ENCODE peak calls at places on chromosome X, in six cellular contexts. S is endothelial cell of umbilical vein, U is neural progenitor cell, W is pancreas, I is body of pancreas, A is heart right ventricle. Y is an unnamed sample. For H3K4me1, the result is how much of the 10 kb centered on the place peaks cover.

GRCh38 chrX:110743679-110744340 is 51.8 kb downstream of the CHRDL1 start:
- DNase-seq in W (no peak), I (no peak), A (no peak), U (no peak), S (no peak), Y (no peak)

GRCh38 chrX:50167366-50167765 is 33.4 kb downstream of the AKAP4 start:
- DNase-seq in U (no peak), W (no peak), I (peak), A (no peak), S (no peak), Y (no peak)

GRCh38 chrX:141839856-141840255 is 1.7 kb downstream of the MAGEC3 start:
- DNase-seq in I (no peak), S (no peak), W (no peak), A (no peak), U (no peak), Y (no peak)

GRCh38 chrX:97057349-97057909 is 173.7 kb downstream of the RPA4 start:
- DNase-seq in A (no peak), W (no peak), I (no peak), U (no peak), S (peak), Y (no peak)

GRCh38 chrX:101564651-101565050 is 14.3 kb downstream of the ARMCX1 start:
- DNase-seq in I (no peak), A (no peak), W (no peak), U (no peak), S (no peak), Y (no peak)

GRCh38 chrX:67545772-67546495 is 2.1 kb downstream of the AR start:
- DNase-seq in W (peak), U (peak), S (peak), A (peak), I (peak), Y (peak)

GRCh38 chrX:45309096-45309495 is 108.4 kb upstream of the DIPK2B start:
- DNase-seq in I (no peak), S (no peak), A (no peak), W (no peak), U (no peak), Y (no peak)

GRCh38 chrX:154431321-154431720 is 2.8 kb downstream of the ATP6AP1 start:
- DNase-seq in I (no peak), A (peak), S (no peak), W (no peak), U (no peak), Y (peak)

GRCh38 chrX:20315140-20315539 is 48.4 kb upstream of the RPS6KA3 start:
- DNase-seq in A (no peak), U (no peak), S (no peak), I (no peak), W (no peak), Y (no peak)

GRCh38 chrX:16445166-16445752 is 204.7 kb upstream of the S100G start:
- DNase-seq in I (peak), W (no peak), U (peak), A (no peak), S (peak), Y (no peak)

GRCh38 chrX:127457161-127457560 is 595.0 kb downstream of the ACTRT1 start:
- DNase-seq in S (peak), W (no peak), A (no peak), U (no peak), I (no peak), Y (no peak)

GRCh38 chrX:1521459-1521956 is 15.5 kb downstream of the P2RY8 start:
- DNase-seq in I (no peak), W (no peak), S (no peak), A (no peak), U (no peak), Y (no peak)

GRCh38 chrX:35040871-35041270 is 98.3 kb downstream of the FAM47B start:
- DNase-seq in S (no peak), I (no peak), U (no peak), A (no peak), W (no peak), Y (no peak)

GRCh38 chrX:97119474-97120109 is 235.9 kb downstream of the RPA4 start:
- DNase-seq in U (no peak), W (no peak), S (no peak), I (no peak), A (no peak), Y (no peak)

GRCh38 chrX:46796574-46797191 is 37.8 kb upstream of the SLC9A7 start:
- DNase-seq in I (peak), W (peak), U (peak), S (peak), A (peak), Y (peak)

GRCh38 chrX:115350696-115351408 is 61.3 kb downstream of the LUZP4 start:
- DNase-seq in W (no peak), U (no peak), I (no peak), S (no peak), A (no peak), Y (no peak)

GRCh38 chrX:139930923-139931645 is 1.8 kb downstream of the ATP11C start:
- DNase-seq in I (peak), W (peak), A (no peak), S (peak), U (peak), Y (peak)

GRCh38 chrX:40863671-40864070 is 128.3 kb upstream of the MED14 start:
- DNase-seq in I (no peak), S (no peak), W (no peak), U (no peak), A (no peak), Y (no peak)

GRCh38 chrX:28472926-28473325 is 114.3 kb upstream of the IL1RAPL1 start:
- DNase-seq in U (peak), S (no peak), I (no peak), A (no peak), W (no peak), Y (no peak)

GRCh38 chrX:2908125-2908685 is 20.9 kb downstream of the ARSD start:
- DNase-seq in I (no peak), W (no peak), S (no peak), U (no peak), A (no peak), Y (no peak)

GRCh38 chrX:72609313-72609712 is 36.7 kb upstream of the HDAC8 start:
- DNase-seq in I (no peak), A (no peak), U (no peak), W (no peak), S (peak), Y (no peak)

GRCh38 chrX:49226946-49227345 is 6.2 kb downstream of the CACNA1F start:
- DNase-seq in W (no peak), I (no peak), U (no peak), A (no peak), S (no peak), Y (no peak)

GRCh38 chrX:132564026-132564425 is 75.2 kb upstream of the MBNL3 start:
- DNase-seq in I (no peak), A (no peak), U (no peak), S (no peak), W (no peak), Y (no peak)

GRCh38 chrX:130170752-130171445 is 863 bp upstream of the RAB33A start:
- DNase-seq in A (peak), U (peak), I (no peak), S (no peak), W (peak), Y (peak)

GRCh38 chrX:106177106-106177981 is 9.2 kb downstream of the PWWP3B start:
- DNase-seq in A (peak), I (peak), U (peak), W (peak), S (no peak), Y (peak)

GRCh38 chrX:111867236-111867635 is 8.7 kb upstream of the TRPC5OS start:
- DNase-seq in U (no peak), W (no peak), A (no peak), I (no peak), S (no peak), Y (no peak)

GRCh38 chrX:43676960-43677582 is 21.0 kb downstream of the MAOA start:
- DNase-seq in I (peak), S (no peak), A (peak), W (no peak), U (peak), Y (no peak)

GRCh38 chrX:54063361-54063760 is 19.1 kb upstream of the PHF8 start:
- DNase-seq in I (no peak), S (no peak), A (no peak), W (no peak), U (no peak), Y (no peak)

GRCh38 chrX:113492895-113493294 is 652.3 kb upstream of the AMOT start:
- DNase-seq in S (no peak), U (no peak), A (no peak), W (no peak), I (no peak), Y (no peak)

GRCh38 chrX:53481093-53481492 is 46.9 kb upstream of the HSD17B10 start:
- DNase-seq in S (no peak), I (peak), A (no peak), W (no peak), U (peak), Y (no peak)

GRCh38 chrX:21740329-21741274 is 17.3 kb downstream of the SMPX start:
- DNase-seq in A (peak), S (no peak), I (peak), W (no peak), U (peak), Y (peak)

GRCh38 chrX:69063486-69063885 is 101.8 kb downstream of the PJA1 start:
- DNase-seq in S (no peak), A (no peak), I (no peak), W (peak), U (no peak), Y (no peak)

GRCh38 chrX:552496-552895 is 78.1 kb upstream of the SHOX start:
- DNase-seq in W (no peak), S (no peak), U (no peak), A (no peak), I (no peak), Y (no peak)

GRCh38 chrX:133414399-133415275 is 652 bp downstream of the GPC4 start:
- DNase-seq in W (peak), I (peak), A (no peak), U (peak), S (no peak), Y (no peak)

GRCh38 chrX:133726211-133726630 is 259.2 kb downstream of the GPC3 start:
- DNase-seq in I (no peak), S (peak), U (no peak), W (no peak), A (no peak), Y (no peak)

GRCh38 chrX:45258741-45259402 is 58.2 kb upstream of the DIPK2B start:
- DNase-seq in A (no peak), U (no peak), W (no peak), I (no peak), S (no peak), Y (no peak)

GRCh38 chrX:13000311-13000811 is 25.5 kb downstream of the TMSB4X start:
- DNase-seq in I (no peak), U (no peak), A (no peak), W (no peak), S (no peak), Y (no peak)

GRCh38 chrX:29671426-29671825 is 543.9 kb upstream of the MAGEB2 start:
- DNase-seq in W (no peak), S (no peak), A (no peak), I (no peak), U (no peak), Y (no peak)

GRCh38 chrX:39492495-39493162 is 605.1 kb downstream of the BCOR start:
- DNase-seq in S (no peak), W (no peak), I (no peak), A (no peak), U (no peak), Y (no peak)

GRCh38 chrX:39493168-39493567 is 604.6 kb downstream of the BCOR start:
- DNase-seq in W (no peak), U (no peak), A (no peak), S (no peak), I (no peak), Y (no peak)

GRCh38 chrX:39487166-39488006 is 610.4 kb downstream of the BCOR start:
- DNase-seq in I (no peak), W (no peak), U (no peak), A (no peak), S (no peak), Y (no peak)

DNA sequence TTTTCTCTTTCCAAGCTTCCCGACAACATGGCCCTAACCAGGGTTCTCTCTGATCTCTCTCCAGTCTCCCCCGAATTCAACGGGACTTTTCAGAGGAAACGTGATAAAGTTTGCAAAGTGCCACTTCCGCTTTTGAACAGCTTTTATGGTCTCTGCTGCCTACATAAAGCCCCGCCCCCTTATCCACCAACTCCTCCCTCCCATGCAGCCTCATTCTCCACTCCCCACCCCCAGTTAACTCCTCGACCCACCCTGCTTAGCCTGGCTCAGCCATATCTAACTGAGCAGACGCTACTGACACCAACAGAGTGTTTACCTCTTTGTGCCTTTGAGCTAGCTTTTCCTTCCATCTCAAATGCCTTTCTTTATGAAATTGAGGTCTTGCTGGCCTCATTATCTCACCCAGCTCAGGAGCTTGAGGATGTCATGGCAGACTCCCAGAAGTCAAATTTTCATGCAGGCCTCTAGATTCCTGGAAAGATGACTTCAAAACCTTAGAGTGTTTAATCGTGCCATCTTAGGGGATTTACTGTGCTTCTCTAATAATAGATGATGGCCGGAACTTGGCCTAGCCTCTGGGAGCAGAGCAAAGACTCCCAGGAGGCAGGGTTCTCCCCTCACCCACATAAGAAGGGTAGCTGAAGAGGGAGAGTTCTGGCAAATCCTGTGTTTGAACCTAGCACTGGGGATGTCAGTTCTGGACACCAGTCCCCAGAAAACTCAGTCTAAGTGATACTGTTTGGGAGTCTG is 606.0 kb downstream of the BCOR start:
- DNase-seq in W (no peak), A (no peak), S (no peak), I (no peak), U (no peak), Y (no peak)
- H3K4me1 ChIP-seq in W (under half), A (under half), S (under half), I (under half), U (under half), Y (under half)

DNA sequence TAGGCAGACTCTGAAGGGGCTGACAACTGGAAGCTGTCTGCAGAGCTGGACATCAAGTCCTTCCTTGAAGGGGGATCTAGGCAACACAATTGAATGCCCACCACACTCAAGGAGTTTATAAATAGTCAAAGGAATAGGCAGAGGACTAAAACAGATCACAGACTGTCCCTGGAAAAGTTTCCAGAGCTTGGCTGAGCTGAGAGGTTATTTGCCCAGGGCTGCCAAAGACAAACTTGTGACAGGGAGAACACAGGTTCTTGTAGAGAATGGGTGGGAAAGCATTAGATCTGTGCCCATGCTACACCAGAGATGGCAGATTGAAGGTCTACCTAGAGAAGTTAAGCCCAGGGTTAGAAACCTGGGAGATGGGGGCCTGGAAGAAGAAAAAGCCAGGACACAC is 344.6 kb downstream of the MID1IP1 start:
- DNase-seq in S (no peak), U (no peak), W (no peak), A (no peak), I (no peak), Y (no peak)
- H3K27ac ChIP-seq in S (no peak), U (no peak), W (no peak), A (no peak), I (no peak), Y (no peak)

GRCh38 chrX:5113128-5113527 is 1115.5 kb downstream of the NLGN4X start:
- DNase-seq in S (no peak), U (peak), W (no peak), A (no peak), I (no peak), Y (no peak)
- TF ChIP-seq CTCF in S (no peak), U (peak), W (no peak), A (no peak), I (peak), Y (peak)

GRCh38 chrX:134803060-134803459 is 144.8 kb upstream of the PLAC1 start:
- DNase-seq in I (no peak), S (no peak), W (no peak), U (peak), A (no peak), Y (no peak)

GRCh38 chrX:134797390-134797700 is 139.1 kb upstream of the PLAC1 start:
- DNase-seq in A (no peak), U (no peak), I (no peak), S (no peak), W (no peak), Y (no peak)

GRCh38 chrX:134801267-134801666 is 143.0 kb upstream of the PLAC1 start:
- DNase-seq in U (no peak), A (no peak), S (peak), I (no peak), W (no peak), Y (no peak)

GRCh38 chrX:134794692-134795091 is 136.4 kb upstream of the PLAC1 start:
- DNase-seq in I (no peak), A (no peak), W (no peak), U (no peak), S (no peak), Y (no peak)

DNA sequence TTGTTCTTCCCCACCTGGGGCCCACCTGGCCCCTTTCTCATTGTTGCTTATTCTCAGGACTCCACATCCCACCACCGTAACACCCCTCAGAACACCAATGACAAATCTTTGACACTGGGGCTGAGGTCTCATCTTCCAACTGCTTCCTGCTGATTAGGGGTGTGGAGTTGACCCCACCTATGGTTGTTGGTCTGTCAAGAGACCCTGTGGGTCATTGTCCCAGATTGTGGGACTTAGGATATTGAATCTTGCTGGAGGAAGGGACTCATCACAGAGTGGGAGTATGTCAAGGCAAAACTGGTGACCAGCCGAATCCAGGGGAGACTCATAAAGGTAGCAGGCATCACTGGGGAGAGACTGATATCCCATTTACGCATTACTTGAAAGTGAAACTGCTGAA is 140.2 kb upstream of the PLAC1 start:
- DNase-seq in U (no peak), A (no peak), S (no peak), I (no peak), W (no peak), Y (no peak)
- H3K4me1 ChIP-seq in U (under half), A (under half), S (under half), I (under half), W (under half), Y (under half)

DNA sequence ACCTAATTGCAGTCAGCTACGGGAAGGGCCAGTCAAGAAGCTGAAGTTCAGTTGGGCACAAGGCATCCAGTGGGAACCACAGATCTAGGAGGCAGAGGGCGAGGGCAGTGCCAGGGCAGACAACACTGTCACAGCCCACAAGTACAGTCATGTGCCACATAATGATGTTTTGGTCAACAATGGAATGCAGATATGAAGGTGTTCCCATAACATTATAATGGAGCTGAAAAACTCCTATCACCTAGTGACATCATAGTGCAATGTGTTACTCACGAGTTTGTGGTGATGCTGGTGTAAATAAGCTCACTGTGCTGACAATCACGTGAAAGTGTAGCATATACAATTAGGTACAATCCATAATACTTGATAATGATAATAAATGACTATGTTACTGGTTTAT is 4.5 kb upstream of the TMEM255A start:
- DNase-seq in A (no peak), U (no peak), W (no peak), I (no peak), S (no peak), Y (no peak)
- H3K27ac ChIP-seq in A (no peak), U (no peak), W (no peak), I (no peak), S (no peak), Y (no peak)

GRCh38 chrX:8364369-8365141 is 100.1 kb upstream of the VCX3B start:
- DNase-seq in W (no peak), U (peak), S (no peak), I (no peak), A (no peak), Y (peak)
- TF ChIP-seq CTCF in W (no peak), U (peak), S (peak), I (no peak), A (no peak), Y (peak)

DNA sequence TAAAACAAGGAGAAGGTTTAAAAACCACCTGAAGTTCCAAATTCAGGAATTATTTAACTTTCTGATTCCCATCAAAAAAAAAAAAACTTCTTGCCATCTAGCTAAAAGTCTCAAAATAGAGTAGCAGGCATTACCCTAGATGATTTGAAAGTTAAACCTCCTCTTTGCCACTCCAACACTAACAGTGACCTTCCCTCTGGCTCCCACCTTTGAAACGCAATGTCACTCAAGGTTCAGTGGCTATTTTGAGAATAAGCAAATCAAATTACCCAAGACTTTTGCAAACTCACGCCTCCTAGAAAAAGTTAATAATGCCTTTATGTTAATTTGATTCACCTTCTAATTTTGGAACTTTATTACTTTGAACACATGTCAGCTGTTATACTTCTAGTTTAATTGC is 103.2 kb downstream of the ARHGAP6 start:
- DNase-seq in U (no peak), I (no peak), W (no peak), A (no peak), S (no peak), Y (no peak)
- H3K4me1 ChIP-seq in U (under half), I (under half), W (under half), A (under half), S (under half), Y (under half)

GRCh38 chrX:39470588-39471155 is 627.1 kb downstream of the BCOR start:
- DNase-seq in A (peak), W (no peak), U (no peak), S (no peak), I (no peak), Y (no peak)
- H3K27ac ChIP-seq in A (no peak), W (no peak), U (no peak), S (no peak), I (no peak), Y (no peak)

Y was measured in left ventricle myocardium inferior.